ENCODE peak calls at places on chromosomes 12 and 14, in nine cellular contexts. W is CD8-positive, alpha-beta T cell; P is astrocyte of the spinal cord; N is hepatocyte; S is BJ; V is astrocyte of the cerebellum; D is tibial nerve; A is cardiac fibroblast; L is tibial artery. G is an unnamed sample.

GRCh38 chr12:93684716-93685115 is 7.5 kb downstream of the CRADD start:
- DNase-seq in W (no peak), P (no peak), N (no peak), S (no peak), V (no peak), D (no peak), A (peak; percentile 41), L (no peak), G (no peak)

GRCh38 chr14:75981426-75981825 is 369 bp downstream of the TGFB3 start:
- DNase-seq in W (no peak), P (no peak), N (peak; percentile 27), S (no peak), V (no peak), D (no peak), A (no peak), L (no peak), G (no peak)

GRCh38 chr12:8629486-8630033 is 16.9 kb upstream of the AICDA start:
- DNase-seq in W (no peak), P (no peak), N (no peak), S (peak; percentile 34), V (no peak), D (no peak), A (peak; percentile 83), L (no peak), G (no peak)

GRCh38 chr12:109736552-109737108 is 23.0 kb downstream of the FAM222A start:
- DNase-seq in W (no peak), P (peak; percentile 44), N (peak; percentile 87), S (no peak), V (no peak), D (no peak), A (peak; percentile 57), L (peak; percentile 58), G (no peak)

GRCh38 chr14:24195186-24196070 is at the start of gene TM9SF1:
- DNase-seq in W (peak; percentile 81), P (peak; percentile 92), N (peak; percentile 92), S (no peak), V (peak; percentile 64), D (peak; percentile 77), A (peak; percentile 89), L (peak; percentile 93), G (peak; percentile 38)

GRCh38 chr12:93794738-93795137 is 117.6 kb downstream of the CRADD start:
- DNase-seq in W (no peak), P (no peak), N (no peak), S (no peak), V (no peak), D (no peak), A (no peak), L (no peak), G (no peak)

GRCh38 chr12:20561886-20562285 is 133.2 kb upstream of the SLCO1C1 start:
- DNase-seq in W (no peak), P (peak; percentile 23), N (no peak), S (no peak), V (no peak), D (no peak), A (peak; percentile 48), L (no peak), G (no peak)

GRCh38 chr12:99131761-99132199 is 486.7 kb downstream of the APAF1 start:
- DNase-seq in W (no peak), P (peak; percentile 83), N (peak; percentile 16), S (no peak), V (peak; percentile 65), D (no peak), A (no peak), L (no peak), G (no peak)

GRCh38 chr12:47249719-47250506 is 170.2 kb upstream of the AMIGO2 start:
- DNase-seq in W (no peak), P (no peak), N (no peak), S (no peak), V (no peak), D (no peak), A (no peak), L (no peak), G (no peak)

GRCh38 chr12:38587594-38587993 is 271.0 kb downstream of the ALG10B start:
- DNase-seq in W (no peak), P (no peak), N (no peak), S (no peak), V (no peak), D (no peak), A (peak; percentile 20), L (no peak), G (no peak)

GRCh38 chr14:104201496-104201895 is 63.1 kb downstream of the KIF26A start:
- DNase-seq in W (no peak), P (no peak), N (no peak), S (no peak), V (no peak), D (no peak), A (no peak), L (no peak), G (no peak)

GRCh38 chr12:30145351-30146017 is 361.7 kb upstream of the TMTC1 start:
- DNase-seq in W (no peak), P (no peak), N (no peak), S (no peak), V (no peak), D (no peak), A (peak; percentile 26), L (no peak), G (no peak)

GRCh38 chr14:68282479-68283377 is 463.1 kb downstream of the RAD51B start:
- DNase-seq in W (no peak), P (no peak), N (no peak), S (no peak), V (no peak), D (no peak), A (no peak), L (no peak), G (no peak)

GRCh38 chr12:69388371-69388770 is 28.8 kb downstream of the YEATS4 start:
- DNase-seq in W (no peak), P (peak; percentile 76), N (peak; percentile 53), S (peak; percentile 34), V (peak; percentile 65), D (no peak), A (peak; percentile 85), L (no peak), G (peak; percentile 37)
- TF ChIP-seq CTCF in W (peak; percentile 42), P (peak; percentile 67), N (peak; percentile 68), S (peak; percentile 68), V (peak; percentile 34), D (peak; percentile 68), A (peak; percentile 64), L (peak; percentile 72), G (peak; percentile 60)

GRCh38 chr12:108629156-108629555 is 4.5 kb downstream of the SELPLG start:
- DNase-seq in W (no peak), P (no peak), N (no peak), S (no peak), V (no peak), D (no peak), A (no peak), L (no peak), G (no peak)
- H3K4me3 ChIP-seq in W (peak overlapping the region; percentile 71), P (no peak overlapping the region), N (no peak overlapping the region), S (no peak overlapping the region), V (no peak overlapping the region), D (no peak overlapping the region), A (no peak overlapping the region), L (no peak overlapping the region), G (no peak overlapping the region)

GRCh38 chr12:31322651-31323248 is 3.2 kb downstream of the SINHCAF start:
- DNase-seq in W (no peak), P (peak; percentile 46), N (peak; percentile 36), S (no peak), V (peak; percentile 55), D (no peak), A (peak; percentile 62), L (no peak), G (no peak)

GRCh38 chr12:31324845-31325523 is 966 bp downstream of the SINHCAF start:
- DNase-seq in W (peak; percentile 21), P (peak; percentile 71), N (peak; percentile 64), S (no peak), V (no peak), D (peak; percentile 36), A (peak; percentile 70), L (peak; percentile 79), G (peak; percentile 43)

GRCh38 chr12:31325524-31325875 is 450 bp downstream of the SINHCAF start:
- DNase-seq in W (no peak), P (no peak), N (no peak), S (no peak), V (no peak), D (peak; percentile 11), A (peak; percentile 11), L (no peak), G (no peak)

GRCh38 chr12:31323466-31324115 is 2.4 kb downstream of the SINHCAF start:
- DNase-seq in W (peak; percentile 32), P (peak; percentile 35), N (no peak), S (no peak), V (no peak), D (peak; percentile 9), A (peak; percentile 12), L (peak; percentile 68), G (no peak)

DNA sequence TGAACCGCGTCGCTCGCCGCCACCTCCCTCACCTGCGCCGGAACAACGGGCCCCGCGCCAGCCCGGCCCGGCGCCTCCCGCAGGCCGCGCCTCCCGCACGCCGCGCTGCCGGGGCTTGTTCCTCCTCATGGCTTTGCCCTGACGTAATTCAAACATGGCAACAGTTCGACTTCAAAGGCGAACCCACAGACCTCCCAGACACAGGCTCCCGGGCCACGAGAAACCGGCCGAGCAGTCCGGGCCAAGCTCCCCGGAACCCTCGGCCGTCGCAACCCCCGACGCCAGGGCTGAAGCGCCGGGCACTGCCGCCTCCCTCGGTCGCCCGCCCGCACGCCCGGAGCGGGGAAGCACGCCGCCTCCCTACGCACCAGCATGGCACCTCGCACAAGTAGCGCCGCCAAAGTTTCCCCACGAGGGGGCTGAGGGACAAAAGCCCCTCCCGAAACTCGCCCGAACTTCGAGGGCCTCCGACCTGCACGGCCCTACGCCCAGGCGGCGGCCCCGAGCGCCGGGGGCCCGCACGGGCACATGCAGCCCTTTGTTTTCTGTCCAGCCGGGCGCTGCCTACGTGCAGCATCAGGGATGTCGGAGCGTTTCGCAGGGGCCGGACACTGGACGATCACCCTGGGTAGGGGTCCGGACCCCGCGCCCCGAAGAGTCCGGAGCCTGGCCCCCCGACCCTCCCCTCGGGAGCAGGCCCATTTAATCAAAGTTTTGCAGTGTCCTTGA is 1.7 kb downstream of the SINHCAF start:
- DNase-seq in W (peak; percentile 64), P (peak; percentile 81), N (peak; percentile 90), S (no peak), V (peak; percentile 63), D (peak; percentile 35), A (peak; percentile 77), L (peak; percentile 77), G (peak; percentile 64)
- TF ChIP-seq CTCF in W (peak; percentile 37), P (no peak), N (peak; percentile 3), S (no peak), V (no peak), D (no peak), A (no peak), L (no peak), G (no peak)

GRCh38 chr12:26966842-26967241 is 28.6 kb downstream of the FGFR1OP2 start:
- DNase-seq in W (no peak), P (no peak), N (no peak), S (no peak), V (no peak), D (no peak), A (no peak), L (no peak), G (no peak)

GRCh38 chr12:26961803-26962202 is 23.5 kb downstream of the FGFR1OP2 start:
- DNase-seq in W (no peak), P (no peak), N (no peak), S (no peak), V (no peak), D (no peak), A (no peak), L (no peak), G (no peak)

DNA sequence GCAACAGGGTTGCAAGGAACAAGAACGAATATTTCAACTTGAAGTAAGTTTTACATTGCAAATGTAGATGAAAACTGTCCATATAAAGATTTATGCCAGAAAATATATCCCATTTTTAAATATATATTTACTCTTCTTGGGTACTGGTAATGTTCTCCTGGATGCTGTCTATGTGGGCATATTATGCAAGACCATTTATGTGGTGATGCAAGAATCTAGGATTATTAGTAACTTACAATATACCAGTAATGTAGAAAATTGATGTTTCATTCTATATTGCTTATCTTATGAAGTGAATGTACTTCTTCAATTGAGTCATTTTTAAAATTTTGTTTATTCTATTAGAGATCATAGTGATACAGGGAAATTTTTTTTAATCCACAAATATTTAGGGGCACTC is 25.1 kb downstream of the FGFR1OP2 start:
- DNase-seq in W (no peak), P (no peak), N (no peak), S (no peak), V (no peak), D (no peak), A (peak; percentile 34), L (no peak), G (no peak)
- H3K4me3 ChIP-seq in W (no peak overlapping the region), P (no peak overlapping the region), N (no peak overlapping the region), S (no peak overlapping the region), V (no peak overlapping the region), D (no peak overlapping the region), A (no peak overlapping the region), L (no peak overlapping the region), G (no peak overlapping the region)